ENCODE peak calls at places on chromosomes 5 and 9, in seven cellular contexts. M, V, F, X, K, Q and A are unnamed samples.
A peak's percentile ranks its signal among the peaks of the same experiment; 100 is the strongest.

GRCh38 chr9:5529683-5530221 is 19.4 kb downstream of the PDCD1LG2 start:
- DNase-seq in V (no peak), M (no peak), X (no peak), K (no peak), F (no peak), Q (no peak), A (no peak)

GRCh38 chr5:105554613-105555169 is 1992.1 kb upstream of the NUDT12 start:
- DNase-seq in X (no peak), M (no peak), Q (no peak), V (no peak), F (no peak), K (no peak), A (peak; percentile 1)

GRCh38 chr9:129752915-129753724 is at the start of gene PTGES:
- DNase-seq in M (peak; percentile 81), K (peak; percentile 13), X (no peak), Q (peak; percentile 87), F (peak; percentile 43), V (peak; percentile 81), A (peak; percentile 91)

GRCh38 chr5:156109317-156110023 is 217.5 kb upstream of the SGCD start:
- DNase-seq in V (no peak), F (no peak), X (no peak), K (no peak), Q (no peak), M (no peak), A (no peak)

GRCh38 chr5:11385251-11385900 is 518.9 kb downstream of the CTNND2 start:
- DNase-seq in V (no peak), Q (no peak), M (peak; percentile 46), F (no peak), X (peak; percentile 19), K (no peak), A (no peak)

GRCh38 chr5:35924122-35924949 is 14.1 kb downstream of the CAPSL start:
- DNase-seq in Q (no peak), X (no peak), M (no peak), K (no peak), V (peak; percentile 95), F (no peak), A (no peak)

GRCh38 chr9:137396227-137396626 is 26.7 kb downstream of the EXD3 start:
- DNase-seq in Q (no peak), V (peak; percentile 46), X (no peak), M (no peak), K (no peak), F (no peak), A (no peak)

GRCh38 chr9:111900934-111901612 is 4.5 kb downstream of the UGCG start:
- DNase-seq in M (no peak), Q (no peak), V (peak; percentile 25), X (no peak), K (no peak), F (no peak), A (no peak)

GRCh38 chr5:120564013-120564412 is 99.9 kb downstream of the PRR16 start:
- DNase-seq in K (no peak), M (no peak), X (no peak), Q (no peak), V (no peak), F (no peak), A (no peak)

GRCh38 chr5:78430816-78431215 is 70.4 kb downstream of the SCAMP1 start:
- DNase-seq in Q (no peak), M (no peak), K (no peak), F (no peak), V (peak; percentile 12), X (no peak), A (no peak)

GRCh38 chr9:37876376-37876775 is 27.6 kb downstream of the SLC25A51 start:
- DNase-seq in M (no peak), V (no peak), K (no peak), F (no peak), X (no peak), Q (no peak), A (no peak)

GRCh38 chr9:109733690-109734089 is 46.3 kb upstream of the PALM2AKAP2 start:
- DNase-seq in V (peak; percentile 74), Q (no peak), F (no peak), X (no peak), K (no peak), M (peak; percentile 19), A (no peak)

GRCh38 chr5:760363-761205 is 23.9 kb downstream of the ZDHHC11B start:
- DNase-seq in K (no peak), Q (no peak), V (no peak), F (no peak), M (no peak), X (no peak), A (no peak)

GRCh38 chr9:124439086-124439485 is 11.2 kb upstream of the ADGRD2 start:
- DNase-seq in Q (no peak), X (no peak), V (no peak), K (no peak), F (no peak), M (no peak), A (no peak)

GRCh38 chr5:172165465-172165864 is 22.6 kb downstream of the STK10 start:
- DNase-seq in X (no peak), M (no peak), K (no peak), V (no peak), F (no peak), Q (no peak), A (no peak)

GRCh38 chr5:17991775-17992174 is 357.5 kb downstream of the TAF11L14 start:
- DNase-seq in M (no peak), X (peak; percentile 7), Q (no peak), K (no peak), F (peak; percentile 87), V (no peak), A (peak; percentile 2)

GRCh38 chr5:158682631-158683030 is 417.1 kb downstream of the EBF1 start:
- DNase-seq in K (no peak), M (no peak), V (no peak), X (no peak), F (no peak), Q (no peak), A (no peak)

GRCh38 chr9:121242219-121242954 is 25.6 kb upstream of the GSN start:
- DNase-seq in Q (no peak), X (no peak), V (peak; percentile 77), M (no peak), K (no peak), F (no peak), A (no peak)

GRCh38 chr5:107982703-107983425 is 312.1 kb upstream of the EFNA5 start:
- DNase-seq in F (peak; percentile 78), X (no peak), Q (no peak), M (no peak), V (no peak), K (no peak), A (no peak)

GRCh38 chr5:76303917-76304316 is 99.2 kb upstream of the IQGAP2 start:
- DNase-seq in K (no peak), X (no peak), Q (no peak), V (no peak), F (peak; percentile 72), M (no peak), A (no peak)

GRCh38 chr5:7878381-7878873 is 9.5 kb downstream of the MTRR start:
- DNase-seq in V (peak; percentile 43), K (no peak), F (no peak), Q (no peak), X (no peak), M (no peak), A (no peak)

GRCh38 chr5:153938131-153938842 is 100.4 kb downstream of the FAM114A2 start:
- DNase-seq in K (no peak), F (no peak), M (no peak), V (peak; percentile 94), Q (no peak), X (no peak), A (no peak)

GRCh38 chr5:5598547-5599113 is 176.2 kb downstream of the ICE1 start:
- DNase-seq in F (no peak), M (peak; percentile 38), Q (no peak), X (no peak), V (no peak), K (no peak), A (no peak)

GRCh38 chr9:134407123-134407779 is 81.0 kb downstream of the RXRA start:
- DNase-seq in K (peak; percentile 56), X (peak; percentile 87), F (peak; percentile 85), V (peak; percentile 95), M (peak; percentile 96), Q (peak; percentile 80), A (peak; percentile 94)

GRCh38 chr9:29212590-29213373 is 1639.5 kb upstream of the C9orf72 start:
- DNase-seq in Q (peak; percentile 48), V (no peak), K (no peak), M (no peak), F (peak; percentile 60), X (no peak), A (peak; percentile 68)

GRCh38 chr5:95080456-95080855 is 204.4 kb downstream of the MCTP1 start:
- DNase-seq in Q (no peak), M (no peak), K (no peak), V (no peak), F (no peak), X (no peak), A (no peak)

GRCh38 chr5:16701134-16702094 is 84.6 kb upstream of the RETREG1 start:
- DNase-seq in K (no peak), F (no peak), M (no peak), V (no peak), X (no peak), Q (no peak), A (no peak)

GRCh38 chr5:66144799-66145390 is 795 bp downstream of the SREK1 start:
- DNase-seq in F (peak; percentile 69), X (peak; percentile 76), K (peak; percentile 48), V (peak; percentile 59), M (no peak), Q (peak; percentile 55), A (no peak)

GRCh38 chr5:123422433-123423277 is 548 bp downstream of the CEP120 start:
- DNase-seq in F (peak; percentile 18), Q (no peak), M (no peak), V (peak; percentile 27), K (no peak), X (peak; percentile 49), A (peak; percentile 64)

GRCh38 chr5:173997331-173997730 is 8.4 kb downstream of the C5orf47 start:
- DNase-seq in X (no peak), F (no peak), M (no peak), Q (no peak), V (no peak), K (no peak), A (no peak)

GRCh38 chr9:70131296-70131695 is 87.6 kb downstream of the MAMDC2 start:
- DNase-seq in Q (no peak), F (no peak), M (no peak), K (no peak), X (no peak), V (no peak), A (no peak)

GRCh38 chr5:73376618-73377170 is 71.9 kb downstream of the FOXD1 start:
- DNase-seq in Q (no peak), V (peak; percentile 49), X (no peak), M (no peak), F (no peak), K (no peak), A (no peak)

GRCh38 chr9:33029106-33029788 is 4.2 kb downstream of the DNAJA1 start:
- DNase-seq in F (no peak), V (peak; percentile 77), K (no peak), X (no peak), Q (no peak), M (no peak), A (no peak)

GRCh38 chr5:119355244-119355635 is 579 bp upstream of the TNFAIP8 start:
- DNase-seq in V (no peak), Q (no peak), F (no peak), X (no peak), K (no peak), M (no peak), A (peak; percentile 25)